ENCODE peak calls at places on chromosomes 7 and 10, in four cellular contexts. V is EL; M is A549; J is activated naive CD4-positive, alpha-beta T cell treated with anti-CD3 and anti-CD28 coated beads for 36 hours. U is an unnamed sample.

GRCh38 chr10:132517951-132518521 is 19.6 kb upstream of the INPP5A start:
- DNase-seq in V (no peak), M (no peak), J (no peak), U (no peak)

GRCh38 chr7:93046641-93047040 is 71.1 kb downstream of the SAMD9 start:
- DNase-seq in V (no peak), M (no peak), J (no peak), U (no peak)

GRCh38 chr10:19638173-19638872 is 177.9 kb upstream of the PLXDC2 start:
- DNase-seq in V (peak), M (peak), J (no peak), U (no peak)

GRCh38 chr10:37563715-37564108 is 293.7 kb downstream of the ZNF248 start:
- DNase-seq in V (no peak), M (no peak), J (no peak), U (no peak)

GRCh38 chr10:123154943-123155505 is 822 bp downstream of the BUB3 start:
- DNase-seq in V (no peak), M (no peak), J (no peak), U (no peak)

GRCh38 chr7:50834136-50834535 is 51.4 kb upstream of the GRB10 start:
- DNase-seq in V (no peak), M (no peak), J (no peak), U (no peak)

GRCh38 chr7:1705856-1706255 is 35.8 kb downstream of the ELFN1 start:
- DNase-seq in V (no peak), M (no peak), J (no peak), U (no peak)

GRCh38 chr10:22427101-22427500 is 81.8 kb downstream of the SPAG6 start:
- DNase-seq in V (peak), M (peak), J (no peak), U (no peak)

GRCh38 chr10:99917963-99918825 is 91.6 kb downstream of the DNMBP start:
- DNase-seq in V (peak), M (no peak), J (no peak), U (no peak)

GRCh38 chr10:90644165-90644564 is 213.7 kb downstream of the HTR7 start:
- DNase-seq in V (peak), M (no peak), J (no peak), U (no peak)

GRCh38 chr10:24651923-24652322 is 71.8 kb downstream of the ARHGAP21 start:
- DNase-seq in V (no peak), M (no peak), J (no peak), U (no peak)

GRCh38 chr7:39430441-39430840 is 135.8 kb upstream of the YAE1 start:
- DNase-seq in V (no peak), M (no peak), J (no peak), U (no peak)